ENCODE peak calls at places on chromosomes 7 and 10, in four cellular contexts. One of them, this sample, is unnamed.
A peak's percentile ranks its signal among the peaks of the same experiment; 100 is the strongest.

GRCh38 chr10:22599636-22600228 is 114.6 kb downstream of the PIP4K2A start:
- DNase-seq in GM12878: no peak
- DNase-seq in GM12891: no peak
- DNase-seq in K562: no peak
- DNase-seq in this sample: no peak

GRCh38 chr7:149772236-149772820 is 1.1 kb downstream of the ZNF467 start:
- DNase-seq in GM12878: no peak
- DNase-seq in K562: peak; percentile 91
- DNase-seq in GM12891: no peak
- DNase-seq in this sample: no peak

GRCh38 chr10:79313911-79314439 is 33.3 kb upstream of the PPIF start:
- DNase-seq in K562: no peak
- DNase-seq in GM12878: no peak
- DNase-seq in GM12891: no peak
- DNase-seq in this sample: no peak

GRCh38 chr10:30185916-30186315 is 126.5 kb upstream of the JCAD start:
- DNase-seq in GM12891: no peak
- DNase-seq in GM12878: no peak
- DNase-seq in K562: no peak
- DNase-seq in this sample: no peak

GRCh38 chr10:71246591-71247143 is 34.3 kb downstream of the UNC5B start:
- DNase-seq in K562: no peak
- DNase-seq in GM12878: no peak
- DNase-seq in GM12891: no peak
- DNase-seq in this sample: no peak

GRCh38 chr7:4801839-4802231 is 26.4 kb downstream of the AP5Z1 start:
- DNase-seq in GM12891: no peak
- DNase-seq in K562: no peak
- DNase-seq in GM12878: no peak
- DNase-seq in this sample: no peak

GRCh38 chr7:157964521-157964920 is 623.1 kb downstream of the PTPRN2 start:
- DNase-seq in GM12891: no peak
- DNase-seq in K562: no peak
- DNase-seq in GM12878: no peak
- DNase-seq in this sample: no peak

GRCh38 chr7:137656227-137656849 is 190.4 kb downstream of the DGKI start:
- DNase-seq in K562: peak; percentile 69
- DNase-seq in GM12878: peak; percentile 20
- DNase-seq in GM12891: peak; percentile 37
- DNase-seq in this sample: peak; percentile 18

GRCh38 chr7:13036256-13036765 is 348.9 kb downstream of the ARL4A start:
- DNase-seq in K562: no peak
- DNase-seq in GM12878: no peak
- DNase-seq in GM12891: no peak
- DNase-seq in this sample: no peak

GRCh38 chr10:131112691-131113090 is 198.8 kb downstream of the TCERG1L start:
- DNase-seq in K562: no peak
- DNase-seq in GM12891: no peak
- DNase-seq in GM12878: no peak
- DNase-seq in this sample: no peak

GRCh38 chr10:79132681-79133381 is 64.1 kb downstream of the ZMIZ1 start:
- DNase-seq in GM12891: no peak
- DNase-seq in GM12878: no peak
- DNase-seq in K562: peak; percentile 80
- DNase-seq in this sample: no peak

GRCh38 chr7:29345590-29345989 is 151.0 kb downstream of the CHN2 start:
- DNase-seq in GM12878: no peak
- DNase-seq in K562: no peak
- DNase-seq in GM12891: no peak
- DNase-seq in this sample: no peak

GRCh38 chr10:1509003-1509402 is 228.3 kb downstream of the ADARB2 start:
- DNase-seq in GM12891: no peak
- DNase-seq in K562: no peak
- DNase-seq in GM12878: no peak
- DNase-seq in this sample: no peak

GRCh38 chr7:142130282-142130681 is 18.8 kb downstream of the MGAM2 start:
- DNase-seq in GM12891: no peak
- DNase-seq in GM12878: no peak
- DNase-seq in K562: no peak
- DNase-seq in this sample: no peak
- TF ChIP-seq SPI1 in GM12891: no peak
- TF ChIP-seq SPI1 in GM12878: no peak
- TF ChIP-seq SPI1 in K562: no peak
- TF ChIP-seq SPI1 in this sample: no peak

GRCh38 chr7:99829520-99830160 is 1.8 kb downstream of the CYP3A43 start:
- DNase-seq in GM12891: no peak
- DNase-seq in GM12878: peak; percentile 23
- DNase-seq in K562: no peak
- DNase-seq in this sample: no peak
- TF ChIP-seq SPI1 in GM12891: no peak
- TF ChIP-seq SPI1 in GM12878: no peak
- TF ChIP-seq SPI1 in K562: no peak
- TF ChIP-seq SPI1 in this sample: no peak

DNA sequence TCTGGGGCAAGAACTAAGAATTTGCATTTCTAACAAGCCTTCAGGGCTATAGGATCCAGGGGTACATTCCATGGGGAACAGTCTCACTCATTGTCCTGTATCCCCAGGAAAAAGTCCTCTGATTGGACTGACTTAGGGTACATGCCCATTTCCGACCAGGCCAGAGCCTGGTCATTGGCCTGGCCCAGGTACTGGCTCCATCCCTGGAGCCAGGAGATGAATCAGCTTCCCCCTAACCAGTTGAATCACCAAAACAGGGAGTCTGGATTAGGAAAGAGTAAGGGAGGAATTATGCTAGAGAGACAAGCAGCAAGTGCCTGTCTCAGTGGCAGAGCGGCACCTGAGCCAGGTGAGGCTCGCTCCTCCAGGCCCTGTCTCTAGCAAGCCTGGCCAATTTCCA is 137.5 kb downstream of the FGFR2 start:
- DNase-seq in K562: no peak
- DNase-seq in GM12891: no peak
- DNase-seq in GM12878: no peak
- DNase-seq in this sample: no peak
- TF ChIP-seq SPI1 in K562: no peak
- TF ChIP-seq SPI1 in GM12891: no peak
- TF ChIP-seq SPI1 in GM12878: no peak
- TF ChIP-seq SPI1 in this sample: no peak

GRCh38 chr10:129888784-129889616 is 75.1 kb downstream of the EBF3 start:
- DNase-seq in K562: peak; percentile 51
- DNase-seq in GM12891: peak; percentile 72
- DNase-seq in GM12878: no peak
- DNase-seq in this sample: no peak
- TF ChIP-seq SPI1 in K562: no peak
- TF ChIP-seq SPI1 in GM12891: no peak
- TF ChIP-seq SPI1 in GM12878: no peak
- TF ChIP-seq SPI1 in this sample: no peak

DNA sequence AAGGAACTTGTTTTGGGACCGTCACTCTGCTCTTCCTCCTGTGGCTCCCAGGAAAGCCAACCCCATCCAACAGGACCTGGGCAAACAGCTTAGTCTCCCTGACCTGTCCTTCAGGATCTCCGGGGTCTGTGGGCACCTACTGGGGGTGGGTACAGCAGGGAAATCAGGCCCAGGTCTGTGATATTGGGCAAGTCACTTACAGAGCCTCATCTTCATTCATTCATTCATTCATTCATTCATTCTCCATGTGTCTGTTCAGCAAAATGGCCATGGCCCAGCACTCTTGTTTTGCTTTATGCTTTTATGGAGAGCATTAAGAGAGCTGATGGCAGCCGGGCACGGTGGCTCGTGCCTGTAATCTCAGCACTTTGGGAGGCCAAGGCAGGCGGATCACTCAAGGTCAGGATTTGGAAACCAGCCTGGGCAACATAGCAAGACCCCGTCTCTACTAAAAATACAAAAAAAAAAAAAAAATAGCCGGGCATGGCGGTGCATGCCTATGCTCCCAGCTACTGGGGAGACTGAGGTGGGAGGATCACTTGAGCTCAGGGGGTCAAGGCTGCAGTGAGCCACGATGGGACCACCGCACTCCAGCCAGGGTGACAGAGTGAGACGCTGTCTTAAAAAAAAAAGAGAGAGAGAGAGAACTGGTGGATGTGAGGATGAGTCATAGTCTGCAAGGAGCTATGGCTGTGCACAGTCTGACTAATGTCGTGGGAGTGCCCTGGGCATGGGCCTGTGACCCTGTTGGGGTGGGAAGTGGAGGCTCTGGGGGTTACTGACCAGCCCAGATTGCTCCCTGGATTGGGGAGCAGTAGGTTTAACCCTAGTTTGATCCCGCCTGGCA is 54.3 kb downstream of the CLIP2 start:
- DNase-seq in GM12878: no peak
- DNase-seq in K562: peak; percentile 47
- DNase-seq in GM12891: no peak
- DNase-seq in this sample: no peak
- TF ChIP-seq SPI1 in GM12878: no peak
- TF ChIP-seq SPI1 in K562: peak; percentile 5
- TF ChIP-seq SPI1 in GM12891: no peak
- TF ChIP-seq SPI1 in this sample: no peak

GRCh38 chr7:44972562-44972961 is 6.3 kb downstream of the MYO1G start:
- DNase-seq in GM12878: no peak
- DNase-seq in GM12891: no peak
- DNase-seq in K562: no peak
- DNase-seq in this sample: no peak

GRCh38 chr7:44974549-44974948 is 4.3 kb downstream of the MYO1G start:
- DNase-seq in GM12878: no peak
- DNase-seq in K562: no peak
- DNase-seq in GM12891: no peak
- DNase-seq in this sample: no peak

GRCh38 chr7:44971991-44972441 is 6.8 kb downstream of the MYO1G start:
- DNase-seq in K562: no peak
- DNase-seq in GM12891: no peak
- DNase-seq in GM12878: no peak
- DNase-seq in this sample: no peak

GRCh38 chr7:44975331-44976039 is 3.3 kb downstream of the MYO1G start:
- DNase-seq in K562: no peak
- DNase-seq in GM12878: no peak
- DNase-seq in GM12891: no peak
- DNase-seq in this sample: no peak

GRCh38 chr7:44973610-44974401 is 5.0 kb downstream of the MYO1G start:
- DNase-seq in GM12891: no peak
- DNase-seq in K562: peak; percentile 76
- DNase-seq in GM12878: no peak
- DNase-seq in this sample: no peak
- TF ChIP-seq SPI1 in GM12891: no peak
- TF ChIP-seq SPI1 in K562: no peak
- TF ChIP-seq SPI1 in GM12878: no peak
- TF ChIP-seq SPI1 in this sample: no peak

This sample was measured in HL-60.